ENCODE peak calls at places on chromosome 13, in eight cellular contexts. M, J, V, D, P, E, I and Q are unnamed samples.

GRCh38 chr13:23991119-23991518 is 93.8 kb upstream of the C1QTNF9B start:
- DNase-seq in V (no peak), D (no peak), J (no peak), I (no peak), E (no peak), M (no peak), P (no peak), Q (no peak)

GRCh38 chr13:42996584-42996983 is 4.5 kb upstream of the EPSTI1 start:
- DNase-seq in E (no peak), V (no peak), J (peak; percentile 30), M (no peak), I (no peak), P (no peak), D (no peak), Q (no peak)

GRCh38 chr13:113216165-113217056 is 7.0 kb downstream of the CUL4A start:
- DNase-seq in E (peak; percentile 74), D (no peak), P (no peak), M (no peak), V (no peak), I (no peak), J (no peak), Q (no peak)

GRCh38 chr13:39578821-39579291 is 24.1 kb downstream of the LHFPL6 start:
- DNase-seq in M (no peak), E (no peak), P (no peak), V (no peak), I (no peak), D (no peak), J (no peak), Q (no peak)

GRCh38 chr13:50403311-50403710 is 388.1 kb downstream of the KCNRG start:
- DNase-seq in I (no peak), P (no peak), V (no peak), D (no peak), E (no peak), J (no peak), M (no peak), Q (no peak)

GRCh38 chr13:96958286-96958891 is 35.9 kb downstream of the OXGR1 start:
- DNase-seq in M (no peak), J (no peak), V (no peak), E (no peak), D (no peak), I (no peak), P (peak; percentile 30), Q (no peak)

GRCh38 chr13:73849292-73849691 is 284.9 kb downstream of the KLF12 start:
- DNase-seq in M (no peak), V (no peak), E (peak; percentile 64), I (peak; percentile 21), J (peak; percentile 1), P (no peak), D (no peak), Q (no peak)

GRCh38 chr13:82833928-82834327 is 1048.3 kb downstream of the SLITRK1 start:
- DNase-seq in J (no peak), V (no peak), I (no peak), D (no peak), E (no peak), P (no peak), M (no peak), Q (no peak)

GRCh38 chr13:51726446-51727185 is 77.3 kb downstream of the DHRS12 start:
- DNase-seq in V (no peak), E (no peak), I (no peak), D (no peak), P (no peak), M (no peak), J (no peak), Q (no peak)
- H3K27ac ChIP-seq in V (no peak overlapping the region), E (no peak overlapping the region), I (no peak overlapping the region), D (no peak overlapping the region), P (no peak overlapping the region), M (peak overlapping the region; percentile 50), J (no peak overlapping the region), Q (no peak overlapping the region)

GRCh38 chr13:19056984-19057490 is 124.6 kb downstream of the TUBA3C start:
- DNase-seq in V (no peak), E (no peak), M (no peak), J (no peak), I (no peak), D (no peak), P (no peak), Q (no peak)
- H3K9me3 ChIP-seq in V (no peaks in the 10 kb centered on the region), E (peaks cover 99% of the 10 kb centered on the region), M (no peaks in the 10 kb centered on the region), J (no peaks in the 10 kb centered on the region), I (peaks cover 96% of the 10 kb centered on the region), D (peaks cover 62% of the 10 kb centered on the region), P (no peaks in the 10 kb centered on the region), Q (no peaks in the 10 kb centered on the region)

GRCh38 chr13:44651724-44652123 is 75.6 kb upstream of the TSC22D1 start:
- DNase-seq in E (no peak), P (no peak), J (no peak), M (no peak), D (no peak), V (no peak), I (no peak), Q (no peak)

GRCh38 chr13:44648392-44649117 is 72.4 kb upstream of the TSC22D1 start:
- DNase-seq in P (peak; percentile 29), V (no peak), D (no peak), E (no peak), J (peak; percentile 6), I (no peak), M (no peak), Q (peak; percentile 4)

GRCh38 chr13:44649834-44650233 is 73.7 kb upstream of the TSC22D1 start:
- DNase-seq in E (no peak), J (no peak), I (no peak), V (no peak), M (no peak), D (no peak), P (no peak), Q (no peak)

GRCh38 chr13:44651209-44651608 is 75.1 kb upstream of the TSC22D1 start:
- DNase-seq in V (no peak), E (no peak), D (no peak), P (no peak), J (no peak), I (no peak), M (no peak), Q (no peak)

DNA sequence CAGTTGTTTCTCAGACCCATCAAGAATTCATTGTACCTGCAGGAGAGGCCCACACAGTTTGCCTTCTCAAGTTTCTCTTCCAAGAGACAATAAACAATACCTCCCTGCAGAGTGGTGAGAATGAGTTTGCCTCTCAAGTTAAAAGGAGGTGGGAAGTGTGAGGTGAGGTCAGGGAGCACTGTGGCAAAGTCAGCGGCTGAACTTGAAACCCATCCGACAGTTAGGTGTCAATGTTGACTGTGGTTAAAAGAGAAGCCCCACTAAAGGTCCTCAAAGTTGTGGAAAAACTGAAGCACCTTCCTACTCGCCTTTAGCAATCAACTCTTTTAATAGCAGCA is 73.0 kb upstream of the TSC22D1 start:
- DNase-seq in V (no peak), M (no peak), J (no peak), I (peak; percentile 44), D (no peak), P (no peak), E (peak; percentile 61), Q (no peak)
- H3K4me1 ChIP-seq in V (no peaks in the 10 kb centered on the region), M (peaks cover 6% of the 10 kb centered on the region), J (no peaks in the 10 kb centered on the region), I (peaks cover 3% of the 10 kb centered on the region), D (no peaks in the 10 kb centered on the region), P (peaks cover 8% of the 10 kb centered on the region), E (peaks cover 3% of the 10 kb centered on the region), Q (no peaks in the 10 kb centered on the region)

GRCh38 chr13:35763805-35764170 is 287.3 kb upstream of the MAB21L1 start:
- DNase-seq in J (no peak), P (no peak), V (no peak), D (no peak), E (no peak), I (no peak), M (no peak), Q (no peak)
- H3K27ac ChIP-seq in J (no peak overlapping the region), P (no peak overlapping the region), V (no peak overlapping the region), D (no peak overlapping the region), E (no peak overlapping the region), I (no peak overlapping the region), M (no peak overlapping the region), Q (no peak overlapping the region)

GRCh38 chr13:19345158-19345557 is 163.5 kb upstream of the TUBA3C start:
- DNase-seq in D (no peak), E (no peak), P (no peak), M (no peak), I (no peak), J (no peak), V (no peak), Q (no peak)
- H3K9me3 ChIP-seq in D (peaks cover 7% of the 10 kb centered on the region), E (peaks cover 52% of the 10 kb centered on the region), P (no peaks in the 10 kb centered on the region), M (no peaks in the 10 kb centered on the region), I (peaks cover 54% of the 10 kb centered on the region), J (no peaks in the 10 kb centered on the region), V (no peaks in the 10 kb centered on the region), Q (no peaks in the 10 kb centered on the region)

DNA sequence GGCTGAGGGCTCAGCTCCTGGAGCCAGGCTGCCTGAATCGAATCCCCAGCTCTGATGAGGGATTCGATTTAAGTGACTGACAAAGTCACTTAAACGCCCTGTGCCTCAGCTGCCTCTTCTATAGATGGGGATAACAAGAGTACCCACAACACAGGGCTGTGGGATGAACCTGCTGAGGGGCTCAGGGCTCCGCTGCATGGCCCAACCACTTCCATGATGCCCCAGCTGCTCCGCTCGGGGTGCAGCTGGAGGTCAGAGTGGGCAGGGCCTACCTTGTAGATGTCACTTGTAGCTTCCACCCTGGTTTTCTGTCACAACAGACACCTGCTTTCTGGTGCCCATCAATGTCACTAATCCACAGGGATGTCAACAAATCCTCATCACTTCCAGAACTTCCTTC is 39.2 kb downstream of the STK24 start:
- DNase-seq in J (no peak), P (no peak), M (no peak), I (no peak), V (no peak), E (no peak), D (no peak), Q (no peak)
- H3K4me1 ChIP-seq in J (peaks cover 20% of the 10 kb centered on the region), P (no peaks in the 10 kb centered on the region), M (peaks cover 58% of the 10 kb centered on the region), I (peaks cover 2% of the 10 kb centered on the region), V (peaks cover 89% of the 10 kb centered on the region), E (peaks cover 8% of the 10 kb centered on the region), D (peaks cover 32% of the 10 kb centered on the region), Q (peaks cover 97% of the 10 kb centered on the region)

GRCh38 chr13:28442872-28443271 is 52.1 kb downstream of the FLT1 start:
- DNase-seq in I (no peak), V (no peak), M (no peak), E (no peak), P (no peak), J (no peak), D (no peak), Q (no peak)

GRCh38 chr13:28438598-28439334 is 56.2 kb downstream of the FLT1 start:
- DNase-seq in V (no peak), J (no peak), M (no peak), D (no peak), E (peak; percentile 74), P (no peak), I (no peak), Q (no peak)

GRCh38 chr13:28438067-28438466 is 56.9 kb downstream of the FLT1 start:
- DNase-seq in V (no peak), J (no peak), E (no peak), D (no peak), M (no peak), I (no peak), P (no peak), Q (no peak)

GRCh38 chr13:28441533-28441928 is 53.4 kb downstream of the FLT1 start:
- DNase-seq in J (no peak), V (no peak), M (no peak), P (no peak), E (no peak), I (no peak), D (no peak), Q (no peak)

GRCh38 chr13:28440774-28441532 is 54.0 kb downstream of the FLT1 start:
- DNase-seq in I (no peak), J (no peak), E (no peak), V (no peak), P (no peak), D (no peak), M (no peak), Q (no peak)
- H3K27ac ChIP-seq in I (peak overlapping the region; percentile 60), J (no peak overlapping the region), E (peak overlapping the region; percentile 96), V (no peak overlapping the region), P (no peak overlapping the region), D (no peak overlapping the region), M (no peak overlapping the region), Q (no peak overlapping the region)